ENCODE peak calls at places on chromosomes 4 and X, in five cellular contexts. One of them, this sample, is unnamed.

GRCh38 chrX:20515841-20516461 is 249.2 kb upstream of the RPS6KA3 start:
- DNase-seq in tibial nerve: no peak
- DNase-seq in choroid plexus epithelial cell: peak
- DNase-seq in adrenal gland: no peak
- DNase-seq in tibial artery: no peak
- DNase-seq in this sample: peak

GRCh38 chrX:23773601-23774175 is 9.3 kb upstream of the SAT1 start:
- DNase-seq in tibial artery: no peak
- DNase-seq in tibial nerve: no peak
- DNase-seq in adrenal gland: no peak
- DNase-seq in choroid plexus epithelial cell: no peak
- DNase-seq in this sample: no peak

GRCh38 chrX:120310861-120311631 is at the start of gene TMEM255A:
- DNase-seq in tibial artery: no peak
- DNase-seq in adrenal gland: peak
- DNase-seq in choroid plexus epithelial cell: no peak
- DNase-seq in tibial nerve: no peak
- DNase-seq in this sample: no peak

GRCh38 chrX:70434352-70434866 is 10.2 kb upstream of the DLG3 start:
- DNase-seq in choroid plexus epithelial cell: peak
- DNase-seq in tibial artery: peak
- DNase-seq in adrenal gland: peak
- DNase-seq in tibial nerve: peak
- DNase-seq in this sample: peak

GRCh38 chr4:37812713-37813112 is 13.8 kb upstream of the PGM2 start:
- DNase-seq in choroid plexus epithelial cell: peak
- DNase-seq in tibial nerve: no peak
- DNase-seq in tibial artery: no peak
- DNase-seq in adrenal gland: no peak
- DNase-seq in this sample: peak

GRCh38 chr4:83340692-83341343 is 6.2 kb upstream of the HPSE start:
- DNase-seq in adrenal gland: no peak
- DNase-seq in choroid plexus epithelial cell: no peak
- DNase-seq in tibial artery: no peak
- DNase-seq in tibial nerve: no peak
- DNase-seq in this sample: no peak

GRCh38 chr4:40507977-40508376 is 121.7 kb downstream of the RBM47 start:
- DNase-seq in choroid plexus epithelial cell: no peak
- DNase-seq in tibial artery: no peak
- DNase-seq in tibial nerve: no peak
- DNase-seq in adrenal gland: no peak
- DNase-seq in this sample: no peak

GRCh38 chrX:68574240-68574639 is 73.2 kb upstream of the STARD8 start:
- DNase-seq in tibial nerve: no peak
- DNase-seq in adrenal gland: no peak
- DNase-seq in choroid plexus epithelial cell: no peak
- DNase-seq in tibial artery: no peak
- DNase-seq in this sample: no peak

GRCh38 chrX:94932278-94932965 is 1258.4 kb downstream of the FAM133A start:
- DNase-seq in choroid plexus epithelial cell: no peak
- DNase-seq in adrenal gland: no peak
- DNase-seq in tibial nerve: no peak
- DNase-seq in tibial artery: no peak
- DNase-seq in this sample: no peak

GRCh38 chrX:30781711-30782444 is 107.2 kb downstream of the TAB3 start:
- DNase-seq in tibial artery: no peak
- DNase-seq in tibial nerve: no peak
- DNase-seq in choroid plexus epithelial cell: no peak
- DNase-seq in adrenal gland: no peak
- DNase-seq in this sample: no peak

GRCh38 chr4:499563-499962 is 553 bp downstream of the PIGG start:
- DNase-seq in tibial nerve: no peak
- DNase-seq in choroid plexus epithelial cell: no peak
- DNase-seq in tibial artery: no peak
- DNase-seq in adrenal gland: no peak
- DNase-seq in this sample: no peak

GRCh38 chr4:73103799-73104503 is 34.4 kb upstream of the COX18 start:
- DNase-seq in adrenal gland: no peak
- DNase-seq in tibial nerve: no peak
- DNase-seq in choroid plexus epithelial cell: peak
- DNase-seq in tibial artery: no peak
- DNase-seq in this sample: peak

GRCh38 chr4:76526585-76526990 is 91.6 kb downstream of the SHROOM3 start:
- DNase-seq in adrenal gland: no peak
- DNase-seq in choroid plexus epithelial cell: peak
- DNase-seq in tibial nerve: no peak
- DNase-seq in tibial artery: no peak
- DNase-seq in this sample: peak

GRCh38 chr4:24024597-24024996 is 134.8 kb upstream of the PPARGC1A start:
- DNase-seq in tibial nerve: no peak
- DNase-seq in tibial artery: no peak
- DNase-seq in choroid plexus epithelial cell: peak
- DNase-seq in adrenal gland: no peak
- DNase-seq in this sample: peak

GRCh38 chr4:18934197-18934596 is 912.6 kb upstream of the LCORL start:
- DNase-seq in tibial artery: no peak
- DNase-seq in tibial nerve: no peak
- DNase-seq in choroid plexus epithelial cell: peak
- DNase-seq in adrenal gland: no peak
- DNase-seq in this sample: no peak

GRCh38 chr4:26217429-26217828 is 103.4 kb upstream of the RBPJ start:
- DNase-seq in tibial artery: no peak
- DNase-seq in tibial nerve: no peak
- DNase-seq in choroid plexus epithelial cell: no peak
- DNase-seq in adrenal gland: no peak
- DNase-seq in this sample: no peak

DNA sequence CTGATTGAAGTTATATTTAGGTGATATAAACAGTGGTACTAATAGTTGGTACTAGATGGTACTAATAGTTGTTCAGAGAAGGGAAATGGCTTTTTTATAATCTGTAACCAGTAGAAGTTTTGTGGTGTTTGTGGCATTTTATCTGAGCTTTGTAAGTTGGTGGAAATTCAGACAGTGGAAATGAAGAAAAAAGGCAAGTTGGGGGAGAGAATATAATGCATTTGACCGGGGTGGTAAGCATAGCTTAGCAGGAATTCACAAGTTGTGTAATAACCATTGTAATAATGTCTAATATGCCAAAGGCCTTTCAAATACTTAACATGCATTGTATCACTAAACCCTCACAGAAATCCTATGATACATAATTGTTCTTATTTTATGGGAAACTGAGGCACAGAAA is 36.3 kb downstream of the DTHD1 start:
- DNase-seq in choroid plexus epithelial cell: peak
- DNase-seq in tibial nerve: no peak
- DNase-seq in tibial artery: no peak
- DNase-seq in adrenal gland: no peak
- DNase-seq in this sample: peak
- H3K4me3 ChIP-seq in choroid plexus epithelial cell: no peak
- H3K4me3 ChIP-seq in tibial nerve: no peak
- H3K4me3 ChIP-seq in tibial artery: no peak
- H3K4me3 ChIP-seq in adrenal gland: no peak
- H3K4me3 ChIP-seq in this sample: no peak

DNA sequence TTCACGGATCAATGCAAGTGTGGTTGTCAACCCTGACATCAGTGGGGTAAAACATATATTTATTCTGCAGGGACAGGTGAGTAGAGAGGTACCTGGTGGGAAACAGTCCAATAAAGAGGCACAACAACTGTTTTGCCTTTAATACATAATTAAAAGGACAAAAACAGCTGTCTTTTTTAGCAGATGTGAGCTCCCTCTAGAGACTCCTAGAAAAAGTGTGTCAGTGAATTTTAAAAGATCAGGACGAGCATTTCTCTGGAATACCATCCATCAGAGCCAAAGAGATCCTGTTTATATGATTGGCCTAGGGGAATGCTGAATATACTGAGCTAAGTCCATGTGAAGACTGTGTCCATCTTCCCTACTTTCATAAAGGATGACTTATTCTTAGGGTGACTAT is 58.3 kb downstream of the TMEM144 start:
- DNase-seq in adrenal gland: no peak
- DNase-seq in choroid plexus epithelial cell: peak
- DNase-seq in tibial nerve: no peak
- DNase-seq in tibial artery: no peak
- DNase-seq in this sample: no peak
- TF ChIP-seq CTCF in adrenal gland: no peak
- TF ChIP-seq CTCF in choroid plexus epithelial cell: peak
- TF ChIP-seq CTCF in tibial nerve: no peak
- TF ChIP-seq CTCF in tibial artery: no peak
- TF ChIP-seq CTCF in this sample: peak

DNA sequence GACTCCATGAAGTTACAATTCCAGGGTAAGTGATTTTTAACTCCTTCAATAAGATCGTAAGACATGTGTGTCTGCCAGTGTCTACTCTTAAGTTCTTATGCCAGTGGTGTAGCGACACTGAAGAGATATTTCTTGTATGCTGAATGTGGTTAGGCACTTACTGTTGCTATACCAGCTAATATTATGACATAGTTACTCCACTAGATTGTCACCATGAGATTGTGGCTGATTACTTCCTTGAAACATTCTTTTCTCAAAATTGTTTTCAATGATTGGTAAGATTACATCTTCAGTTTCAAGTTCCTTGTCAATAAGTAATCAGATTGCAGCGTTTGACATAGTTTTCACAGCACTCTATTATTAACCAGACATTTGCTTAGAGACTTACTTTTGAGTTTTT is 60.6 kb upstream of the PAGE5 start:
- DNase-seq in adrenal gland: no peak
- DNase-seq in tibial artery: no peak
- DNase-seq in tibial nerve: no peak
- DNase-seq in choroid plexus epithelial cell: no peak
- DNase-seq in this sample: no peak
- H3K4me3 ChIP-seq in adrenal gland: peak
- H3K4me3 ChIP-seq in tibial artery: no peak
- H3K4me3 ChIP-seq in tibial nerve: no peak
- H3K4me3 ChIP-seq in choroid plexus epithelial cell: no peak
- H3K4me3 ChIP-seq in this sample: no peak

DNA sequence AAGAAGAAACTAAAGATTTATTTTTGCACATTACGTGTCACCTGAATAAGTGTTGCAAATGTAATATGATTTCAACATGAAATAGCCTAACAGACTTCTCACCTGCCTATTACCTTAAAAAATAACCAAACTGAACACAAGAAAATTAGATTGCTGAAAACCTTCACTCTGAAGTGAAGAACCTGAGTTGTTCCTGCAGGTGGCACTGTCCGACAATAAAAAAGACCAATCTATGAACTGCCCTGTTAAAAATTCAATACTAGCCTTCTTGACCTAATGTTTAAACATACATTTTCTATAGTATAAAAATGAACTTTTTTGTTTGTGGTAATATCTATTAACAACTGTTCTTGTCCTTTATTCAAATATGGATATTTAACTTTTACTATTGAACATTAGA is 69.2 kb upstream of the PNPLA4 start:
- DNase-seq in adrenal gland: no peak
- DNase-seq in tibial artery: no peak
- DNase-seq in tibial nerve: peak
- DNase-seq in choroid plexus epithelial cell: peak
- DNase-seq in this sample: peak
- TF ChIP-seq CTCF in adrenal gland: peak
- TF ChIP-seq CTCF in tibial artery: peak
- TF ChIP-seq CTCF in tibial nerve: peak
- TF ChIP-seq CTCF in choroid plexus epithelial cell: peak
- TF ChIP-seq CTCF in this sample: peak

This sample was measured in fibroblast of pulmonary artery.